ENCODE peak calls at places on chromosomes 7 and 10, in six cellular contexts. W is uterus, E is testis, U is psoas muscle, M is left ventricle myocardium inferior, L is neuronal stem cell. G is an unnamed sample.

GRCh38 chr10:23696476-23696875 is 257.6 kb downstream of the OTUD1 start:
- DNase-seq in W (no peak), E (no peak), U (no peak), M (no peak), L (no peak), G (no peak)

GRCh38 chr7:21299766-21300165 is 128.1 kb upstream of the SP4 start:
- DNase-seq in W (no peak), E (no peak), U (no peak), M (no peak), L (no peak), G (no peak)

GRCh38 chr10:129057856-129058663 is 409.0 kb upstream of the MGMT start:
- DNase-seq in W (no peak), E (no peak), U (no peak), M (no peak), L (no peak), G (no peak)

GRCh38 chr10:68154211-68154497 is 44.9 kb downstream of the MYPN start:
- DNase-seq in W (peak; percentile 47), E (peak; percentile 57), U (peak; percentile 80), M (peak; percentile 39), L (no peak), G (no peak)

GRCh38 chr7:135193615-135194081 is 17.7 kb downstream of the WDR91 start:
- DNase-seq in W (no peak), E (peak; percentile 56), U (no peak), M (no peak), L (no peak), G (peak; percentile 93)

GRCh38 chr7:33053716-33054115 is 8.9 kb downstream of the NT5C3A start:
- DNase-seq in W (no peak), E (no peak), U (no peak), M (no peak), L (no peak), G (no peak)

GRCh38 chr10:132961-133898 is 2.0 kb upstream of the ZMYND11 start:
- DNase-seq in W (no peak), E (no peak), U (no peak), M (no peak), L (no peak), G (no peak)

GRCh38 chr7:69282941-69283340 is 315.3 kb upstream of the AUTS2 start:
- DNase-seq in W (no peak), E (no peak), U (no peak), M (no peak), L (no peak), G (no peak)

GRCh38 chr7:25913574-25914224 is 238.3 kb upstream of the NFE2L3 start:
- DNase-seq in W (no peak), E (no peak), U (no peak), M (no peak), L (no peak), G (no peak)

DNA sequence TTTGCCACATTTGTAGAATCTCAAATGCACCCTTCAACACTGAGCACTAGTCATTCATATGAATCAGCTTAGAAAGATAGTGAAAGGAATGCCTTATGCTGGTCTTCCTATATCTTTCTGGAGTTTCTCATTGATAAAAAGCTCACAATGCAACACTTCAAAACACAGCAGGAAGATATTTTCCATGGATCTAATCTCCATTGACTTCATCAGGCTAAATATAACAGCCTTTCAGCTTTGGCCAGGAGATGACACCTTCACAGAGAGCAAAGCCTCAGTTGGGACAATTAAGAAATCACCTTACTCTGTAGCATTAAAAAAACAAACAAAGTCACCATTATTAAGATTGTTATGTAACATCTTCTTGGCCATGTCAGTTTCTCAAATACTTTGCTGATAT is 6.7 kb downstream of the NRP1 start:
- DNase-seq in W (no peak), E (no peak), U (no peak), M (no peak), L (no peak), G (no peak)
- H3K4me1 ChIP-seq in W (no peaks in the 10 kb centered on the region), E (no peaks in the 10 kb centered on the region), U (peaks cover 64% of the 10 kb centered on the region), M (peaks cover 95% of the 10 kb centered on the region), L (peaks cover 15% of the 10 kb centered on the region), G (peaks cover 18% of the 10 kb centered on the region)

GRCh38 chr7:15505761-15506160 is 56.1 kb downstream of the AGMO start:
- DNase-seq in W (no peak), E (no peak), U (no peak), M (no peak), L (no peak), G (no peak)
- H3K9me3 ChIP-seq in W (no peaks in the 10 kb centered on the region), E (no peaks in the 10 kb centered on the region), U (no peaks in the 10 kb centered on the region), M (no peaks in the 10 kb centered on the region), L (no peaks in the 10 kb centered on the region), G (no peaks in the 10 kb centered on the region)

GRCh38 chr10:5620223-5620721 is 46.1 kb downstream of the ASB13 start:
- DNase-seq in W (peak; percentile 43), E (no peak), U (no peak), M (no peak), L (no peak), G (no peak)

GRCh38 chr10:5619366-5620211 is 46.8 kb downstream of the ASB13 start:
- DNase-seq in W (no peak), E (no peak), U (no peak), M (no peak), L (no peak), G (no peak)

GRCh38 chr10:5618042-5618441 is 48.4 kb downstream of the ASB13 start:
- DNase-seq in W (no peak), E (no peak), U (no peak), M (no peak), L (no peak), G (no peak)

GRCh38 chr10:5617521-5617920 is 48.9 kb downstream of the ASB13 start:
- DNase-seq in W (no peak), E (no peak), U (no peak), M (no peak), L (no peak), G (no peak)

GRCh38 chr10:5618829-5619228 is 47.6 kb downstream of the ASB13 start:
- DNase-seq in W (peak; percentile 48), E (peak; percentile 53), U (peak; percentile 84), M (peak; percentile 63), L (no peak), G (no peak)
- H3K4me1 ChIP-seq in W (peaks cover 9% of the 10 kb centered on the region), E (peaks cover 42% of the 10 kb centered on the region), U (peaks cover 33% of the 10 kb centered on the region), M (peaks cover 24% of the 10 kb centered on the region), L (peaks cover 15% of the 10 kb centered on the region), G (peaks cover 21% of the 10 kb centered on the region)

GRCh38 chr10:38112159-38112558 is 18.0 kb downstream of the ZNF37A start:
- DNase-seq in W (no peak), E (no peak), U (no peak), M (no peak), L (no peak), G (no peak)
- H3K9me3 ChIP-seq in W (peaks cover 92% of the 10 kb centered on the region), E (no peaks in the 10 kb centered on the region), U (peaks cover 81% of the 10 kb centered on the region), M (peaks cover 98% of the 10 kb centered on the region), L (peaks cover 19% of the 10 kb centered on the region), G (peaks cover 7% of the 10 kb centered on the region)

GRCh38 chr7:100492738-100493475 is 9.2 kb downstream of the NYAP1 start:
- DNase-seq in W (no peak), E (no peak), U (no peak), M (no peak), L (no peak), G (no peak)

GRCh38 chr7:100491192-100491578 is 7.5 kb downstream of the NYAP1 start:
- DNase-seq in W (no peak), E (no peak), U (no peak), M (no peak), L (no peak), G (no peak)

GRCh38 chr7:100490483-100491191 is 6.9 kb downstream of the NYAP1 start:
- DNase-seq in W (no peak), E (no peak), U (no peak), M (no peak), L (no peak), G (no peak)

GRCh38 chr7:100493476-100494264 is 9.9 kb downstream of the NYAP1 start:
- DNase-seq in W (peak; percentile 45), E (no peak), U (peak; percentile 70), M (peak; percentile 34), L (no peak), G (no peak)

GRCh38 chr7:100496509-100496908 is 12.8 kb downstream of the NYAP1 start:
- DNase-seq in W (no peak), E (no peak), U (peak; percentile 13), M (no peak), L (no peak), G (no peak)
- H3K4me1 ChIP-seq in W (no peaks in the 10 kb centered on the region), E (peaks cover 5% of the 10 kb centered on the region), U (peaks cover 3% of the 10 kb centered on the region), M (peaks cover 13% of the 10 kb centered on the region), L (peaks cover 2% of the 10 kb centered on the region), G (no peaks in the 10 kb centered on the region)

GRCh38 chr7:155324918-155325235 is 27.2 kb downstream of the INSIG1 start:
- DNase-seq in W (no peak), E (no peak), U (no peak), M (no peak), L (no peak), G (no peak)
- H3K9me3 ChIP-seq in W (no peaks in the 10 kb centered on the region), E (no peaks in the 10 kb centered on the region), U (no peaks in the 10 kb centered on the region), M (no peaks in the 10 kb centered on the region), L (no peaks in the 10 kb centered on the region), G (no peaks in the 10 kb centered on the region)

GRCh38 chr10:113385021-113385975 is 167.6 kb upstream of the HABP2 start:
- DNase-seq in W (peak; percentile 89), E (peak; percentile 90), U (peak; percentile 87), M (peak; percentile 84), L (peak; percentile 82), G (peak; percentile 85)
- H3K4me1 ChIP-seq in W (peaks cover 7% of the 10 kb centered on the region), E (no peaks in the 10 kb centered on the region), U (no peaks in the 10 kb centered on the region), M (peaks cover 20% of the 10 kb centered on the region), L (peaks cover 8% of the 10 kb centered on the region), G (peaks cover 51% of the 10 kb centered on the region)

G was measured in SJSA1.